ENCODE peak calls at places on chromosome 19, in nine cellular contexts. G is mucosa of descending colon, M is suprapubic skin, F is A549, N is thoracic aorta, X is endodermal cell, E is psoas muscle, Z is heart right ventricle, A is hepatocyte. B is an unnamed sample. For H3K4me1, the result is how much of the 10 kb centered on the place peaks cover.

GRCh38 chr19:56507446-56508281 is at the start of gene ZNF471:
- DNase-seq in G (peak), M (peak), F (peak), N (peak), X (peak), E (peak), Z (peak), A (peak), B (peak)

GRCh38 chr19:954672-955494 is 29.0 kb downstream of the ARID3A start:
- DNase-seq in G (no peak), M (peak), F (no peak), N (no peak), X (peak), E (no peak), Z (no peak), A (peak), B (no peak)

GRCh38 chr19:48513289-48514122 is 1.9 kb upstream of the LMTK3 start:
- DNase-seq in G (peak), M (no peak), F (peak), N (no peak), X (peak), E (no peak), Z (peak), A (peak), B (peak)

GRCh38 chr19:39557791-39558622 is 18.0 kb upstream of the EID2 start:
- DNase-seq in G (no peak), M (no peak), F (no peak), N (no peak), X (no peak), E (no peak), Z (no peak), A (peak), B (no peak)

GRCh38 chr19:38734176-38734425 is 10.2 kb downstream of the CAPN12 start:
- DNase-seq in G (no peak), M (no peak), F (no peak), N (no peak), X (no peak), E (no peak), Z (no peak), A (no peak), B (no peak)

GRCh38 chr19:48635263-48635965 is 1.8 kb downstream of the DBP start:
- DNase-seq in G (peak), M (peak), F (peak), N (no peak), X (peak), E (peak), Z (peak), A (peak), B (peak)

GRCh38 chr19:45059258-45059965 is 16.9 kb downstream of the ZNF296 start:
- DNase-seq in G (peak), M (no peak), F (peak), N (no peak), X (peak), E (peak), Z (peak), A (peak), B (peak)

GRCh38 chr19:53002479-53002878 is 11.2 kb upstream of the ERVV-1 start:
- DNase-seq in G (no peak), M (no peak), F (no peak), N (no peak), X (no peak), E (no peak), Z (no peak), A (no peak), B (no peak)

GRCh38 chr19:49309087-49309486 is 15.9 kb downstream of the SLC6A16 start:
- DNase-seq in G (no peak), M (no peak), F (no peak), N (no peak), X (no peak), E (no peak), Z (no peak), A (no peak), B (no peak)

GRCh38 chr19:11361037-11361770 is 6.0 kb downstream of the PLPPR2 start:
- DNase-seq in G (peak), M (no peak), F (no peak), N (no peak), X (peak), E (no peak), Z (peak), A (peak), B (peak)

GRCh38 chr19:11530432-11530831 is 1.5 kb upstream of the ECSIT start:
- DNase-seq in G (peak), M (peak), F (peak), N (peak), X (peak), E (peak), Z (peak), A (peak), B (peak)

GRCh38 chr19:9431475-9431874 is 3.9 kb downstream of the ZNF266 start:
- DNase-seq in G (peak), M (no peak), F (no peak), N (no peak), X (peak), E (no peak), Z (peak), A (peak), B (no peak)

GRCh38 chr19:21604351-21604926 is 99.0 kb downstream of the ZNF429 start:
- DNase-seq in G (peak), M (no peak), F (no peak), N (no peak), X (peak), E (no peak), Z (no peak), A (no peak), B (no peak)

GRCh38 chr19:5985098-5985783 is 7.3 kb upstream of the RANBP3 start:
- DNase-seq in G (no peak), M (no peak), F (no peak), N (no peak), X (no peak), E (no peak), Z (no peak), A (peak), B (no peak)

GRCh38 chr19:39595950-39596349 is 6.4 kb upstream of the LGALS13 start:
- DNase-seq in G (no peak), M (no peak), F (no peak), N (no peak), X (no peak), E (no peak), Z (no peak), A (no peak), B (no peak)

DNA sequence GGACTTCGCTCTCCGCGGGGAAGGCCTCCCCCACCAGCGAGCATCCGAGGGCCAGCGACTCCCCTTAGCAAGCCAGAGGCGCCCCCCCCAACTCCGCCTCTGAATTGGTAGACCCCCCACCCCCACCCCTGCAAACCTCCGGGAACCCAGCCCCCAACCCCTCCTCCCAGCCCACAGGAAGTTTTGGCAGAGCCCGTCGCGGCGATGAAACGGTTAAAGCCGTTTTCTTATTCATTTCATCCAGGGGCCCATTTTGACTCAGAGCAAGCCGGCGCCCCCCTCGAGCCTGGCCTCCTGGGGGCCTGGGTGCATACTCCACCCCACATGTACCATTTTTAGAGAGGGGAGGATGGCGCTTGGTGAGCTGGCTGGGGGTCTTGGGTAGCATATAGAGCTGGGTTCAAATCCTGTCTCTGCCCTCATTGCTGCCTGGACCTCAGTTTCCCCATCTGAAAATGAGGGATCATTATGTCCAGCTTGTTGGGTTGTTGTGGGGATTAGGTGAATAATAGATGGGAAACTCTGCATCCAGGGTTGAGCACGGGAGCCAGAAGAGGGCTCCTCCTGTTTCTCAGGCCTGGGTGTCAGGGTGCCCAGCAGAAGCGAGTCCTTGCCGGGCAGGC is 7.9 kb upstream of the JUNB start:
- DNase-seq in G (no peak), M (no peak), F (peak), N (no peak), X (peak), E (no peak), Z (peak), A (no peak), B (no peak)
- TF ChIP-seq CTCF in G (no peak), M (no peak), F (no peak), N (no peak), X (no peak), E (no peak), Z (no peak), A (no peak), B (no peak)

DNA sequence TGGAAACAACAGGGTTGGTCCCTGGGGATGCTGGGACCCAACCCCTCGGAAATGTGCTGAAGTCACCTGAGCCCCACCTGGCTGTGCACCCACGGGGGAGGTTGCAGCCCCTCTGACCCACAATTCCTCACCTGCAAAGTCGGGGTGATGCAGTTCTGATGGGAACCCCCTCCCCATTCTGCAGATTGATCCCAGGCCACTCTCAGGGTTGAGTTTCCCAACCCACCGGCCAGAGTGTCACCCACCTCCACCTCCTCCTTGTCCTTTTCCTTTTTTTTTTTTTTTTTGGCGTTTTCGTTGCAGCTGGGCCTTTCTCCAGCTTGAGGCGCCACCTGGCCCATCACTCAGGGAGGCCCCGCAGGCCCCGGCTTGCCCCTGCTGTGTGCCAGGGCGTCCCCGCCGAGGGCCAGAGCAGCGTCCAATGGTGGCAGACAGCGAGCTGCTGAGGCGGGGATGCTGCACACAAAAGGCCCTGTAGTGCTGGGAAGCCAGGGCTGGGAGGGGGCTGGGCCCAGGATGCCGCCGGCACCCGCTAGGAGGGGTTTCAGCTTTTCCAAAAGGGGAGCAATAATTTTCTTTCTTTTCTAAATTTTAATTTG is 4.6 kb downstream of the PIK3R2 start:
- DNase-seq in G (no peak), M (no peak), F (no peak), N (no peak), X (peak), E (peak), Z (no peak), A (peak), B (no peak)
- H3K4me1 ChIP-seq in G (under half), M (half or more), F (under half), N (under half), X (under half), E (half or more), Z (half or more), A (under half), B (half or more)

GRCh38 chr19:33086955-33087354 is 6.0 kb downstream of the GPATCH1 start:
- DNase-seq in G (no peak), M (no peak), F (no peak), N (no peak), X (no peak), E (no peak), Z (no peak), A (no peak), B (no peak)

GRCh38 chr19:33075519-33075918 is 5.5 kb upstream of the GPATCH1 start:
- DNase-seq in G (no peak), M (no peak), F (no peak), N (no peak), X (no peak), E (no peak), Z (no peak), A (no peak), B (no peak)

GRCh38 chr19:33085570-33086128 is 4.7 kb downstream of the GPATCH1 start:
- DNase-seq in G (no peak), M (no peak), F (no peak), N (no peak), X (no peak), E (no peak), Z (no peak), A (no peak), B (no peak)

GRCh38 chr19:33080761-33081681 is at the start of gene GPATCH1:
- DNase-seq in G (peak), M (peak), F (peak), N (peak), X (peak), E (peak), Z (peak), A (peak), B (peak)
- H3K4me3 ChIP-seq in G (peak), M (peak), F (peak), N (peak), X (peak), E (peak), Z (peak), A (peak), B (peak)

DNA sequence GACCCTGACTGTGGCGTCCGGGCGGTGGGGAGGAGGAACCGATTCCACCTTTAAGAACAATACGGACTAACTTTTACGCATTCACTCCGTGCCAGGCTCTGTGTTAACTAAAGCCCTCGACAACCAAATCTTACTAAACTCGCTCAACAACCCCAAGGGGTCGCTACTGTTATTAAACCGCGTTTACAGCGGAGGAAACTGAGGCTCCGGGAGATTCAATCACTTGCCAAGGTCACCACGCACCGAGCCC is 1.2 kb downstream of the SAMD1 start:
- DNase-seq in G (no peak), M (no peak), F (peak), N (no peak), X (peak), E (no peak), Z (no peak), A (peak), B (no peak)
- TF ChIP-seq CTCF in G (no peak), M (no peak), F (no peak), N (no peak), X (peak), E (no peak), Z (no peak), A (peak), B (peak)

GRCh38 chr19:2062770-2063169 is 11.7 kb upstream of the MKNK2 start:
- DNase-seq in G (peak), M (no peak), F (no peak), N (no peak), X (no peak), E (no peak), Z (no peak), A (peak), B (no peak)
- H3K4me1 ChIP-seq in G (under half), M (half or more), F (under half), N (under half), X (under half), E (half or more), Z (under half), A (under half), B (half or more)

DNA sequence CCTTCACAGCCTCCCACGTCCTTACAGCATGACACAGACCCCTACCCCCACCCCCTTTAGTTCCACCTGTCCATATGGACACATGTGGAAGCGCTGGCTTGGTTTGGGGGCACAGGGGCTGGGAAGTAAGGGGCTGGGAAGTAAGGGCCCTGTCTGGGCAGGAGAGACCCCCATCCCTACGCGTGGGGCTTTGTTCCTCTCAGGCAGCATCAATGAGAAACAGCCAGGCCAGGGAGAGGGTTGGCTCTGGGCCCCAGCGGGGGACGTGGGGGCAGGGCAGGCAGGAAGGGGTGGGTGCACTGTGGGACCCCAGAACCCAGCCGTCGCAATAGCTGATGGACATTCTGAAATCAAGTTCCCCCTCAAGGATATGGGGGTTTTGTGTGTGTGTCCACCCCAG is 1.1 kb downstream of the NCAN start:
- DNase-seq in G (no peak), M (no peak), F (no peak), N (no peak), X (no peak), E (no peak), Z (no peak), A (no peak), B (no peak)
- H3K4me3 ChIP-seq in G (no peak), M (no peak), F (no peak), N (no peak), X (no peak), E (no peak), Z (no peak), A (no peak), B (no peak)

DNA sequence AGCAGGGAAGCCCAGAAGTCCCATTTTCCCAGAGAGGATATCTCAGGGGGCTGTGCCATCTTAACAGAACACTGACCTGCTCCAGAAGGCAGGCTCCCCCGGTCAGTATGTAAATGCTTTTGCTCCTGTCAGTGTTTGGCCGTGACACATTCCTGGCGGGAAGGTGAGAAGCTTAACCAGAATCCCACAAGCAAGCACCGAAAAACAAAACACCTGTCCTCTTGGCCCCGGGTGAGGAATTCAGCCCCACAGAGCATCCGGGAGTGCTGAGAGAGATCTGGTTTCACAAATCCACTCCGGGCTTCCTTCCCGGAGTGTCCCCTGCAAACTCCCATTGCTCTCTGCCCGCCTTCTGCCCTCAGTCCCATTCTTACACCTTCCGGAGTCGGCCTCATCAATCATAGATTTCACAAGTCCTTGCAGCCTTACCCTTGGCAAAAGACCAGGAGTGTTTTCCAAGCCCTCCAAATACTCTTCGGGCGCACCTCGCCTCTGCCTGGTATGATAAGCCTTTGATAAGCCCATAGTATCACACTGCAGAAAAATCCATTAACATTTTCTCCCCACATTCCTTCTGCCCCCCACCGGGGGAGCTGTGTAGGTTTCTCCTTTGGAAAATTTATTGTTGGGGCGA is 12.2 kb downstream of the TPM4 start:
- DNase-seq in G (no peak), M (no peak), F (peak), N (no peak), X (peak), E (no peak), Z (no peak), A (no peak), B (peak)
- TF ChIP-seq CTCF in G (no peak), M (no peak), F (no peak), N (no peak), X (peak), E (peak), Z (no peak), A (peak), B (no peak)

B was measured in lower lobe of right lung.